ENCODE peak calls at places on chromosome 5, in six cellular contexts. N is H1, B is mesenchymal stem cell, Y is mesendoderm, I is neuronal stem cell, O is IMR-90. V is an unnamed sample.

GRCh38 chr5:176570044-176570443 is 20.9 kb downstream of the CDHR2 start:
- DNase-seq in N (no peak), Y (no peak), O (peak; percentile 48), I (no peak), B (peak; percentile 16), V (no peak)

GRCh38 chr5:105409695-105410094 is 1847.1 kb upstream of the NUDT12 start:
- DNase-seq in Y (no peak), B (no peak), I (no peak), N (no peak), O (no peak), V (no peak)

GRCh38 chr5:161105563-161105962 is 253.6 kb upstream of the ATP10B start:
- DNase-seq in N (no peak), I (no peak), O (no peak), B (peak; percentile 14), Y (peak; percentile 1), V (no peak)

GRCh38 chr5:154384480-154385235 is 61.1 kb upstream of the SAP30L start:
- DNase-seq in B (no peak), Y (peak; percentile 83), N (no peak), I (no peak), O (no peak), V (no peak)

GRCh38 chr5:146003852-146004251 is 67.5 kb downstream of the SH3RF2 start:
- DNase-seq in Y (no peak), B (peak; percentile 37), N (no peak), I (no peak), O (peak; percentile 12), V (no peak)

GRCh38 chr5:177429248-177430045 is 3.0 kb downstream of the GRK6 start:
- DNase-seq in I (no peak), Y (no peak), O (no peak), N (no peak), B (no peak), V (no peak)

GRCh38 chr5:102755691-102756371 is 726 bp downstream of the PAM start:
- DNase-seq in Y (peak; percentile 96), O (peak; percentile 79), B (peak; percentile 92), N (no peak), I (peak; percentile 11), V (peak; percentile 75)

GRCh38 chr5:93850311-93850710 is 108.9 kb upstream of the POU5F2 start:
- DNase-seq in B (no peak), O (no peak), I (no peak), Y (no peak), N (no peak), V (no peak)

GRCh38 chr5:82023530-82024095 is 51.8 kb downstream of the ATG10 start:
- DNase-seq in N (no peak), I (no peak), Y (no peak), O (peak; percentile 44), B (peak; percentile 36), V (no peak)

GRCh38 chr5:79816014-79816413 is 126.4 kb downstream of the CMYA5 start:
- DNase-seq in B (no peak), O (no peak), I (no peak), N (no peak), Y (no peak), V (no peak)

GRCh38 chr5:139638090-139638735 is 9.9 kb upstream of the CXXC5 start:
- DNase-seq in B (peak; percentile 93), N (no peak), O (peak; percentile 66), I (no peak), Y (peak; percentile 70), V (no peak)

GRCh38 chr5:129904667-129905466 is 602 bp downstream of the CHSY3 start:
- DNase-seq in I (peak; percentile 21), O (no peak), Y (no peak), N (no peak), B (peak; percentile 45), V (peak; percentile 34)

GRCh38 chr5:24788829-24789509 is 144.2 kb upstream of the CDH10 start:
- DNase-seq in Y (peak; percentile 11), N (no peak), I (no peak), B (peak; percentile 66), O (no peak), V (no peak)

GRCh38 chr5:54620583-54620933 is 103.0 kb downstream of the SNX18 start:
- DNase-seq in I (no peak), N (no peak), Y (no peak), B (no peak), O (no peak), V (no peak)

GRCh38 chr5:91024160-91024559 is 359.0 kb downstream of the ARRDC3 start:
- DNase-seq in Y (peak; percentile 11), O (no peak), I (no peak), B (no peak), N (no peak), V (no peak)

GRCh38 chr5:125470503-125470902 is 724.1 kb upstream of the ZNF608 start:
- DNase-seq in Y (no peak), I (no peak), B (no peak), N (no peak), O (no peak), V (no peak)

GRCh38 chr5:147539053-147539452 is 29.2 kb upstream of the DPYSL3 start:
- DNase-seq in O (peak; percentile 46), N (no peak), Y (no peak), B (peak; percentile 49), I (no peak), V (no peak)

GRCh38 chr5:83551826-83552225 is 80.3 kb downstream of the VCAN start:
- DNase-seq in Y (no peak), O (peak; percentile 92), I (no peak), B (peak; percentile 71), N (no peak), V (no peak)

GRCh38 chr5:172502410-172502809 is 48.1 kb upstream of the SH3PXD2B start:
- DNase-seq in Y (no peak), N (no peak), B (no peak), I (no peak), O (no peak), V (no peak)

GRCh38 chr5:89246252-89246651 is 363.3 kb upstream of the MEF2C start:
- DNase-seq in I (no peak), O (peak; percentile 17), N (no peak), Y (no peak), B (peak; percentile 6), V (no peak)

GRCh38 chr5:152061095-152061494 is 136.4 kb upstream of the GLRA1 start:
- DNase-seq in N (no peak), B (no peak), O (no peak), I (no peak), Y (no peak), V (no peak)
- H2BK15ac ChIP-seq in N (no peak overlapping the region), B (no peak overlapping the region), O (no peak overlapping the region), I (no peak overlapping the region), Y (no peak overlapping the region), V (no peak overlapping the region)

GRCh38 chr5:1107167-1108007 is 4.5 kb downstream of the SLC12A7 start:
- DNase-seq in N (peak; percentile 10), O (no peak), B (no peak), I (no peak), Y (peak; percentile 41), V (peak; percentile 55)
- H2BK15ac ChIP-seq in N (peak overlapping the region; percentile 98), O (no peak overlapping the region), B (no peak overlapping the region), I (no peak overlapping the region), Y (no peak overlapping the region), V (no peak overlapping the region)

GRCh38 chr5:68727931-68728330 is 365.9 kb upstream of the SLC30A5 start:
- DNase-seq in Y (peak; percentile 74), O (no peak), N (no peak), I (no peak), B (no peak), V (no peak)
- H2BK15ac ChIP-seq in Y (no peak overlapping the region), O (no peak overlapping the region), N (no peak overlapping the region), I (no peak overlapping the region), B (no peak overlapping the region), V (no peak overlapping the region)

DNA sequence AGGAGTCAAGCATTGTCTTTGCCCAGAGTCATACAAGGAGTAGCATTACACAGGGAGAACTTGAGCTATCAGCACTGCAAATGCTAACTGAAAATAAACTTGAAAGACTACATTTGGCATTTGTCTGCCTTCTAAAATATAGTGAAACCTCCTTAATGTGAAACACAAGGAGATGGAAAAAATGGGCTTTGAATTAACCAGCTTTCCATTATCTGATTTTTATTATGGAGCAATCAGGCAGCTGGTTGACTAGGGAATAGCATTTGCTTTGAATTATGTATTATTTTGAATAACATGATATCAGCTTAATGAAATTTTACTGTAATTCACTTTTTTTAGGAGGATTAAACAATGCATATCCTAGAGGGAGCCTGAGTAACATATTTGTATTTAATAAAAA is 130.8 kb downstream of the GDNF start:
- DNase-seq in I (no peak), O (no peak), Y (no peak), B (no peak), N (no peak), V (no peak)
- H2BK15ac ChIP-seq in I (no peak overlapping the region), O (no peak overlapping the region), Y (no peak overlapping the region), B (no peak overlapping the region), N (no peak overlapping the region), V (no peak overlapping the region)

GRCh38 chr5:123599171-123599570 is 87.2 kb downstream of the CSNK1G3 start:
- DNase-seq in N (no peak), B (no peak), O (peak; percentile 12), Y (no peak), I (no peak), V (no peak)
- H2BK15ac ChIP-seq in N (no peak overlapping the region), B (no peak overlapping the region), O (no peak overlapping the region), Y (no peak overlapping the region), I (no peak overlapping the region), V (no peak overlapping the region)

GRCh38 chr5:163838738-163839137 is 333.3 kb downstream of the MAT2B start:
- DNase-seq in I (no peak), B (no peak), N (no peak), Y (no peak), O (peak; percentile 28), V (no peak)
- H2BK15ac ChIP-seq in I (no peak overlapping the region), B (no peak overlapping the region), N (no peak overlapping the region), Y (no peak overlapping the region), O (no peak overlapping the region), V (no peak overlapping the region)

GRCh38 chr5:16550316-16550952 is 66.4 kb downstream of the RETREG1 start:
- DNase-seq in O (peak; percentile 49), I (no peak), B (peak; percentile 57), N (no peak), Y (peak; percentile 75), V (peak; percentile 68)
- H2BK15ac ChIP-seq in O (no peak overlapping the region), I (no peak overlapping the region), B (no peak overlapping the region), N (no peak overlapping the region), Y (no peak overlapping the region), V (no peak overlapping the region)

DNA sequence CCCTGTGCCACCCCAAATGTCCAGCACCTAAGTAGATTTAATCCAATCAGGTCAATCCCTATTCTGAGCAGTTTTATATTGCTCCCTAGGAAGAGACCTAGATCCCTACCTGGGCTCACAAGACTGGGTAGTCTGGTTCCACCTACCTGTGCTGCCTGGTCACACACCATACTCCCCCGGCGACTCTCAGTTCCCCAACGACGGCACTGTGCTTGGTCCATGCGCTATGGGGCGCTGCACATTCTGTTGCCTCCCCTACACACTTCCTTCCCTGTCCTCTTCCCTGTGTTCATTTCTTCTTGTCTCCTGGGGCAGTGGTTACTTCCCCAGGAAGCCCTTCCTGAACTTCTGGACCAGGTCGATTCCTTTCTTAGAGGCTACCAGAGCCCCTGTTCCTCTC is 109.9 kb upstream of the IL12B start:
- DNase-seq in N (no peak), B (no peak), O (no peak), I (no peak), Y (no peak), V (peak; percentile 31)
- H2BK15ac ChIP-seq in N (no peak overlapping the region), B (no peak overlapping the region), O (no peak overlapping the region), I (no peak overlapping the region), Y (no peak overlapping the region), V (no peak overlapping the region)

GRCh38 chr5:5275211-5275610 is 135.1 kb downstream of the ADAMTS16 start:
- DNase-seq in I (no peak), N (no peak), O (no peak), B (no peak), Y (no peak), V (no peak)
- H2BK15ac ChIP-seq in I (no peak overlapping the region), N (no peak overlapping the region), O (no peak overlapping the region), B (no peak overlapping the region), Y (no peak overlapping the region), V (no peak overlapping the region)